ENCODE peak calls at places on chromosomes 12 and 14, in ten cellular contexts. A is ascending aorta; D is H54; Y is fibroblast of the aortic adventitia; S is AG10803; U is stimulated activated CD8-positive, alpha-beta memory T cell treated with anti-CD3 and anti-CD28 coated beads, Interleukin-2, amount 100 ng/mL, for 1 hour; L is KG1; E is HTR-8/SVneo; Z is C1 segment of cervical spinal cord; R is astrocyte of the cerebellum. J is an unnamed sample.
A peak's percentile ranks its signal among the peaks of the same experiment; 100 is the strongest.

GRCh38 chr12:107398101-107398500 is 287.5 kb upstream of the PWP1 start:
- DNase-seq in A (no peak), D (no peak), Y (no peak), S (no peak), U (no peak), L (no peak), E (no peak), Z (no peak), R (no peak), J (no peak)

GRCh38 chr14:104688755-104689619 is at the start of gene INF2:
- DNase-seq in A (no peak), D (peak; percentile 80), Y (peak; percentile 42), S (peak; percentile 47), U (no peak), L (no peak), E (peak; percentile 71), Z (peak; percentile 39), R (no peak), J (no peak)

GRCh38 chr14:30691751-30692398 is 69.8 kb downstream of the SCFD1 start:
- DNase-seq in A (no peak), D (no peak), Y (no peak), S (no peak), U (no peak), L (no peak), E (no peak), Z (no peak), R (no peak), J (no peak)

GRCh38 chr14:61652526-61653262 is 42.6 kb upstream of the HIF1A start:
- DNase-seq in A (no peak), D (no peak), Y (no peak), S (peak; percentile 46), U (no peak), L (no peak), E (no peak), Z (no peak), R (no peak), J (no peak)

GRCh38 chr12:122845041-122845864 is 10.0 kb downstream of the HIP1R start:
- DNase-seq in A (no peak), D (no peak), Y (no peak), S (no peak), U (no peak), L (no peak), E (no peak), Z (peak; percentile 95), R (no peak), J (no peak)

GRCh38 chr12:46556105-46556559 is 183.6 kb upstream of the SLC38A2 start:
- DNase-seq in A (no peak), D (no peak), Y (peak; percentile 97), S (peak; percentile 97), U (no peak), L (no peak), E (no peak), Z (no peak), R (peak; percentile 82), J (peak; percentile 58)

GRCh38 chr12:15794196-15794595 is 5.0 kb upstream of the EPS8 start:
- DNase-seq in A (no peak), D (no peak), Y (no peak), S (no peak), U (no peak), L (no peak), E (no peak), Z (no peak), R (no peak), J (no peak)

GRCh38 chr14:77026930-77027537 is 1.5 kb downstream of the IRF2BPL start:
- DNase-seq in A (no peak), D (no peak), Y (peak; percentile 49), S (peak; percentile 60), U (peak; percentile 33), L (peak; percentile 8), E (no peak), Z (peak; percentile 43), R (no peak), J (no peak)

GRCh38 chr12:113050808-113051207 is 5.7 kb upstream of the DTX1 start:
- DNase-seq in A (no peak), D (no peak), Y (no peak), S (no peak), U (no peak), L (no peak), E (no peak), Z (no peak), R (no peak), J (no peak)

GRCh38 chr14:33123281-33123680 is 184.6 kb downstream of the NPAS3 start:
- DNase-seq in A (no peak), D (no peak), Y (no peak), S (no peak), U (no peak), L (no peak), E (no peak), Z (no peak), R (no peak), J (no peak)

GRCh38 chr14:24377660-24378059 is 9.7 kb downstream of the NFATC4 start:
- DNase-seq in A (no peak), D (no peak), Y (no peak), S (no peak), U (no peak), L (no peak), E (no peak), Z (no peak), R (no peak), J (no peak)

GRCh38 chr12:48080285-48080684 is 25.6 kb downstream of the SENP1 start:
- DNase-seq in A (no peak), D (no peak), Y (no peak), S (no peak), U (no peak), L (no peak), E (no peak), Z (no peak), R (no peak), J (no peak)

GRCh38 chr14:50814161-50814560 is 16.8 kb downstream of the NIN start:
- DNase-seq in A (no peak), D (no peak), Y (no peak), S (no peak), U (no peak), L (no peak), E (no peak), Z (no peak), R (no peak), J (no peak)

GRCh38 chr14:71716371-71716770 is 215.9 kb upstream of the RGS6 start:
- DNase-seq in A (no peak), D (no peak), Y (peak; percentile 42), S (peak; percentile 94), U (no peak), L (no peak), E (no peak), Z (no peak), R (no peak), J (no peak)

GRCh38 chr14:71592361-71592760 is 339.9 kb upstream of the RGS6 start:
- DNase-seq in A (no peak), D (no peak), Y (no peak), S (no peak), U (no peak), L (no peak), E (no peak), Z (no peak), R (no peak), J (no peak)

GRCh38 chr12:106126441-106127288 is 12.1 kb downstream of the NUAK1 start:
- DNase-seq in A (no peak), D (no peak), Y (no peak), S (peak; percentile 82), U (no peak), L (no peak), E (no peak), Z (no peak), R (no peak), J (no peak)

J was measured in amniotic stem cell.